ENCODE peak calls at places on chromosome 19, in eight cellular contexts. One of them, this sample, is unnamed.

GRCh38 chr19:4455742-4456565 is 1.6 kb downstream of the UBXN6 start:
- DNase-seq in fibroblast of lung: peak
- DNase-seq in iPS DF 19.7: no peak
- DNase-seq in NCI-H510A treated with DMSO at 0.1 percent for 48 hours: peak
- DNase-seq in stimulated activated CD8-positive, alpha-beta memory T cell treated with anti-CD3 and anti-CD28 coated beads, Interleukin-2, amount 100 ng/mL, for 48 hours: no peak
- DNase-seq in stimulated activated CD4-positive, alpha-beta T cell treated with anti-CD3 and anti-CD28 coated beads, Interleukin-2, amount 100 ng/mL, for 48 hours: no peak
- DNase-seq in HEK293T: no peak
- DNase-seq in pancreas: no peak
- DNase-seq in this sample: no peak

GRCh38 chr19:28700176-28700575 is 512.8 kb downstream of the UQCRFS1 start:
- DNase-seq in fibroblast of lung: no peak
- DNase-seq in iPS DF 19.7: no peak
- DNase-seq in NCI-H510A treated with DMSO at 0.1 percent for 48 hours: no peak
- DNase-seq in stimulated activated CD8-positive, alpha-beta memory T cell treated with anti-CD3 and anti-CD28 coated beads, Interleukin-2, amount 100 ng/mL, for 48 hours: no peak
- DNase-seq in stimulated activated CD4-positive, alpha-beta T cell treated with anti-CD3 and anti-CD28 coated beads, Interleukin-2, amount 100 ng/mL, for 48 hours: no peak
- DNase-seq in HEK293T: no peak
- DNase-seq in pancreas: no peak
- DNase-seq in this sample: no peak

GRCh38 chr19:1437609-1438008 is 587 bp upstream of the RPS15 start:
- DNase-seq in fibroblast of lung: no peak
- DNase-seq in iPS DF 19.7: no peak
- DNase-seq in NCI-H510A treated with DMSO at 0.1 percent for 48 hours: no peak
- DNase-seq in stimulated activated CD8-positive, alpha-beta memory T cell treated with anti-CD3 and anti-CD28 coated beads, Interleukin-2, amount 100 ng/mL, for 48 hours: no peak
- DNase-seq in stimulated activated CD4-positive, alpha-beta T cell treated with anti-CD3 and anti-CD28 coated beads, Interleukin-2, amount 100 ng/mL, for 48 hours: no peak
- DNase-seq in HEK293T: no peak
- DNase-seq in pancreas: no peak
- DNase-seq in this sample: no peak

GRCh38 chr19:45051929-45052579 is 13.2 kb downstream of the CLASRP start:
- DNase-seq in fibroblast of lung: no peak
- DNase-seq in iPS DF 19.7: no peak
- DNase-seq in NCI-H510A treated with DMSO at 0.1 percent for 48 hours: no peak
- DNase-seq in stimulated activated CD8-positive, alpha-beta memory T cell treated with anti-CD3 and anti-CD28 coated beads, Interleukin-2, amount 100 ng/mL, for 48 hours: no peak
- DNase-seq in stimulated activated CD4-positive, alpha-beta T cell treated with anti-CD3 and anti-CD28 coated beads, Interleukin-2, amount 100 ng/mL, for 48 hours: no peak
- DNase-seq in HEK293T: no peak
- DNase-seq in pancreas: no peak
- DNase-seq in this sample: no peak

GRCh38 chr19:5749505-5749904 is 29.1 kb downstream of the CATSPERD start:
- DNase-seq in fibroblast of lung: no peak
- DNase-seq in iPS DF 19.7: no peak
- DNase-seq in NCI-H510A treated with DMSO at 0.1 percent for 48 hours: no peak
- DNase-seq in stimulated activated CD8-positive, alpha-beta memory T cell treated with anti-CD3 and anti-CD28 coated beads, Interleukin-2, amount 100 ng/mL, for 48 hours: no peak
- DNase-seq in stimulated activated CD4-positive, alpha-beta T cell treated with anti-CD3 and anti-CD28 coated beads, Interleukin-2, amount 100 ng/mL, for 48 hours: no peak
- DNase-seq in HEK293T: no peak
- DNase-seq in pancreas: no peak
- DNase-seq in this sample: no peak

GRCh38 chr19:18662972-18663732 is 20.3 kb upstream of the CRTC1 start:
- DNase-seq in fibroblast of lung: no peak
- DNase-seq in iPS DF 19.7: no peak
- DNase-seq in NCI-H510A treated with DMSO at 0.1 percent for 48 hours: no peak
- DNase-seq in stimulated activated CD8-positive, alpha-beta memory T cell treated with anti-CD3 and anti-CD28 coated beads, Interleukin-2, amount 100 ng/mL, for 48 hours: no peak
- DNase-seq in stimulated activated CD4-positive, alpha-beta T cell treated with anti-CD3 and anti-CD28 coated beads, Interleukin-2, amount 100 ng/mL, for 48 hours: no peak
- DNase-seq in HEK293T: no peak
- DNase-seq in pancreas: no peak
- DNase-seq in this sample: no peak

GRCh38 chr19:11024259-11024658 is 63.4 kb downstream of the SMARCA4 start:
- DNase-seq in fibroblast of lung: no peak
- DNase-seq in iPS DF 19.7: no peak
- DNase-seq in NCI-H510A treated with DMSO at 0.1 percent for 48 hours: no peak
- DNase-seq in stimulated activated CD8-positive, alpha-beta memory T cell treated with anti-CD3 and anti-CD28 coated beads, Interleukin-2, amount 100 ng/mL, for 48 hours: no peak
- DNase-seq in stimulated activated CD4-positive, alpha-beta T cell treated with anti-CD3 and anti-CD28 coated beads, Interleukin-2, amount 100 ng/mL, for 48 hours: no peak
- DNase-seq in HEK293T: no peak
- DNase-seq in pancreas: no peak
- DNase-seq in this sample: no peak

GRCh38 chr19:41541990-41542584 is 33.9 kb upstream of the CEACAM21 start:
- DNase-seq in fibroblast of lung: peak
- DNase-seq in iPS DF 19.7: no peak
- DNase-seq in NCI-H510A treated with DMSO at 0.1 percent for 48 hours: peak
- DNase-seq in stimulated activated CD8-positive, alpha-beta memory T cell treated with anti-CD3 and anti-CD28 coated beads, Interleukin-2, amount 100 ng/mL, for 48 hours: peak
- DNase-seq in stimulated activated CD4-positive, alpha-beta T cell treated with anti-CD3 and anti-CD28 coated beads, Interleukin-2, amount 100 ng/mL, for 48 hours: peak
- DNase-seq in HEK293T: peak
- DNase-seq in pancreas: peak
- DNase-seq in this sample: peak

GRCh38 chr19:5615756-5616327 is 6.7 kb downstream of the SAFB2 start:
- DNase-seq in fibroblast of lung: no peak
- DNase-seq in iPS DF 19.7: no peak
- DNase-seq in NCI-H510A treated with DMSO at 0.1 percent for 48 hours: no peak
- DNase-seq in stimulated activated CD8-positive, alpha-beta memory T cell treated with anti-CD3 and anti-CD28 coated beads, Interleukin-2, amount 100 ng/mL, for 48 hours: no peak
- DNase-seq in stimulated activated CD4-positive, alpha-beta T cell treated with anti-CD3 and anti-CD28 coated beads, Interleukin-2, amount 100 ng/mL, for 48 hours: no peak
- DNase-seq in HEK293T: no peak
- DNase-seq in pancreas: no peak
- DNase-seq in this sample: no peak

GRCh38 chr19:37988758-37989635 is 82.0 kb downstream of the SIPA1L3 start:
- DNase-seq in fibroblast of lung: no peak
- DNase-seq in iPS DF 19.7: no peak
- DNase-seq in NCI-H510A treated with DMSO at 0.1 percent for 48 hours: no peak
- DNase-seq in stimulated activated CD8-positive, alpha-beta memory T cell treated with anti-CD3 and anti-CD28 coated beads, Interleukin-2, amount 100 ng/mL, for 48 hours: no peak
- DNase-seq in stimulated activated CD4-positive, alpha-beta T cell treated with anti-CD3 and anti-CD28 coated beads, Interleukin-2, amount 100 ng/mL, for 48 hours: no peak
- DNase-seq in HEK293T: no peak
- DNase-seq in pancreas: no peak
- DNase-seq in this sample: no peak

GRCh38 chr19:35040826-35041547 is 534 bp upstream of the HPN start:
- DNase-seq in fibroblast of lung: peak
- DNase-seq in iPS DF 19.7: no peak
- DNase-seq in NCI-H510A treated with DMSO at 0.1 percent for 48 hours: no peak
- DNase-seq in stimulated activated CD8-positive, alpha-beta memory T cell treated with anti-CD3 and anti-CD28 coated beads, Interleukin-2, amount 100 ng/mL, for 48 hours: no peak
- DNase-seq in stimulated activated CD4-positive, alpha-beta T cell treated with anti-CD3 and anti-CD28 coated beads, Interleukin-2, amount 100 ng/mL, for 48 hours: peak
- DNase-seq in HEK293T: no peak
- DNase-seq in pancreas: peak
- DNase-seq in this sample: no peak

GRCh38 chr19:45863840-45864628 is at the start of gene FOXA3:
- DNase-seq in fibroblast of lung: peak
- DNase-seq in iPS DF 19.7: no peak
- DNase-seq in NCI-H510A treated with DMSO at 0.1 percent for 48 hours: peak
- DNase-seq in stimulated activated CD8-positive, alpha-beta memory T cell treated with anti-CD3 and anti-CD28 coated beads, Interleukin-2, amount 100 ng/mL, for 48 hours: peak
- DNase-seq in stimulated activated CD4-positive, alpha-beta T cell treated with anti-CD3 and anti-CD28 coated beads, Interleukin-2, amount 100 ng/mL, for 48 hours: peak
- DNase-seq in HEK293T: peak
- DNase-seq in pancreas: peak
- DNase-seq in this sample: no peak

GRCh38 chr19:49067554-49067953 is 2.9 kb upstream of the NTF4 start:
- DNase-seq in fibroblast of lung: no peak
- DNase-seq in iPS DF 19.7: no peak
- DNase-seq in NCI-H510A treated with DMSO at 0.1 percent for 48 hours: no peak
- DNase-seq in stimulated activated CD8-positive, alpha-beta memory T cell treated with anti-CD3 and anti-CD28 coated beads, Interleukin-2, amount 100 ng/mL, for 48 hours: no peak
- DNase-seq in stimulated activated CD4-positive, alpha-beta T cell treated with anti-CD3 and anti-CD28 coated beads, Interleukin-2, amount 100 ng/mL, for 48 hours: no peak
- DNase-seq in HEK293T: no peak
- DNase-seq in pancreas: no peak
- DNase-seq in this sample: no peak

GRCh38 chr19:43362179-43362578 is 8.7 kb downstream of the CD177 start:
- DNase-seq in fibroblast of lung: no peak
- DNase-seq in iPS DF 19.7: no peak
- DNase-seq in NCI-H510A treated with DMSO at 0.1 percent for 48 hours: no peak
- DNase-seq in stimulated activated CD8-positive, alpha-beta memory T cell treated with anti-CD3 and anti-CD28 coated beads, Interleukin-2, amount 100 ng/mL, for 48 hours: no peak
- DNase-seq in stimulated activated CD4-positive, alpha-beta T cell treated with anti-CD3 and anti-CD28 coated beads, Interleukin-2, amount 100 ng/mL, for 48 hours: no peak
- DNase-seq in HEK293T: no peak
- DNase-seq in pancreas: no peak
- DNase-seq in this sample: no peak

GRCh38 chr19:27654266-27654990 is 1558.5 kb downstream of the UQCRFS1 start:
- DNase-seq in fibroblast of lung: no peak
- DNase-seq in iPS DF 19.7: no peak
- DNase-seq in NCI-H510A treated with DMSO at 0.1 percent for 48 hours: no peak
- DNase-seq in stimulated activated CD8-positive, alpha-beta memory T cell treated with anti-CD3 and anti-CD28 coated beads, Interleukin-2, amount 100 ng/mL, for 48 hours: no peak
- DNase-seq in stimulated activated CD4-positive, alpha-beta T cell treated with anti-CD3 and anti-CD28 coated beads, Interleukin-2, amount 100 ng/mL, for 48 hours: no peak
- DNase-seq in HEK293T: no peak
- DNase-seq in pancreas: no peak
- DNase-seq in this sample: no peak

GRCh38 chr19:47021536-47022139 is 2.0 kb downstream of the NPAS1 start:
- DNase-seq in fibroblast of lung: no peak
- DNase-seq in iPS DF 19.7: no peak
- DNase-seq in NCI-H510A treated with DMSO at 0.1 percent for 48 hours: no peak
- DNase-seq in stimulated activated CD8-positive, alpha-beta memory T cell treated with anti-CD3 and anti-CD28 coated beads, Interleukin-2, amount 100 ng/mL, for 48 hours: no peak
- DNase-seq in stimulated activated CD4-positive, alpha-beta T cell treated with anti-CD3 and anti-CD28 coated beads, Interleukin-2, amount 100 ng/mL, for 48 hours: no peak
- DNase-seq in HEK293T: no peak
- DNase-seq in pancreas: peak
- DNase-seq in this sample: no peak

GRCh38 chr19:33279430-33280350 is 22.6 kb downstream of the CEBPA start:
- DNase-seq in fibroblast of lung: no peak
- DNase-seq in iPS DF 19.7: no peak
- DNase-seq in NCI-H510A treated with DMSO at 0.1 percent for 48 hours: no peak
- DNase-seq in stimulated activated CD8-positive, alpha-beta memory T cell treated with anti-CD3 and anti-CD28 coated beads, Interleukin-2, amount 100 ng/mL, for 48 hours: no peak
- DNase-seq in stimulated activated CD4-positive, alpha-beta T cell treated with anti-CD3 and anti-CD28 coated beads, Interleukin-2, amount 100 ng/mL, for 48 hours: no peak
- DNase-seq in HEK293T: no peak
- DNase-seq in pancreas: no peak
- DNase-seq in this sample: no peak

GRCh38 chr19:2639999-2640398 is 62.5 kb downstream of the GNG7 start:
- DNase-seq in fibroblast of lung: no peak
- DNase-seq in iPS DF 19.7: no peak
- DNase-seq in NCI-H510A treated with DMSO at 0.1 percent for 48 hours: no peak
- DNase-seq in stimulated activated CD8-positive, alpha-beta memory T cell treated with anti-CD3 and anti-CD28 coated beads, Interleukin-2, amount 100 ng/mL, for 48 hours: no peak
- DNase-seq in stimulated activated CD4-positive, alpha-beta T cell treated with anti-CD3 and anti-CD28 coated beads, Interleukin-2, amount 100 ng/mL, for 48 hours: no peak
- DNase-seq in HEK293T: no peak
- DNase-seq in pancreas: no peak
- DNase-seq in this sample: no peak

GRCh38 chr19:43229315-43229714 is 23.9 kb upstream of the PSG4 start:
- DNase-seq in fibroblast of lung: no peak
- DNase-seq in iPS DF 19.7: no peak
- DNase-seq in NCI-H510A treated with DMSO at 0.1 percent for 48 hours: no peak
- DNase-seq in stimulated activated CD8-positive, alpha-beta memory T cell treated with anti-CD3 and anti-CD28 coated beads, Interleukin-2, amount 100 ng/mL, for 48 hours: no peak
- DNase-seq in stimulated activated CD4-positive, alpha-beta T cell treated with anti-CD3 and anti-CD28 coated beads, Interleukin-2, amount 100 ng/mL, for 48 hours: no peak
- DNase-seq in HEK293T: peak
- DNase-seq in pancreas: no peak
- DNase-seq in this sample: no peak

GRCh38 chr19:41377977-41378707 is 1.8 kb downstream of the TMEM91 start:
- DNase-seq in fibroblast of lung: no peak
- DNase-seq in iPS DF 19.7: peak
- DNase-seq in NCI-H510A treated with DMSO at 0.1 percent for 48 hours: no peak
- DNase-seq in stimulated activated CD8-positive, alpha-beta memory T cell treated with anti-CD3 and anti-CD28 coated beads, Interleukin-2, amount 100 ng/mL, for 48 hours: no peak
- DNase-seq in stimulated activated CD4-positive, alpha-beta T cell treated with anti-CD3 and anti-CD28 coated beads, Interleukin-2, amount 100 ng/mL, for 48 hours: no peak
- DNase-seq in HEK293T: no peak
- DNase-seq in pancreas: no peak
- DNase-seq in this sample: no peak

GRCh38 chr19:15249912-15250634 is 17.8 kb upstream of the EPHX3 start:
- DNase-seq in fibroblast of lung: peak
- DNase-seq in iPS DF 19.7: no peak
- DNase-seq in NCI-H510A treated with DMSO at 0.1 percent for 48 hours: no peak
- DNase-seq in stimulated activated CD8-positive, alpha-beta memory T cell treated with anti-CD3 and anti-CD28 coated beads, Interleukin-2, amount 100 ng/mL, for 48 hours: no peak
- DNase-seq in stimulated activated CD4-positive, alpha-beta T cell treated with anti-CD3 and anti-CD28 coated beads, Interleukin-2, amount 100 ng/mL, for 48 hours: no peak
- DNase-seq in HEK293T: no peak
- DNase-seq in pancreas: no peak
- DNase-seq in this sample: no peak

GRCh38 chr19:52336976-52337375 is 933 bp downstream of the ZNF610 start:
- DNase-seq in fibroblast of lung: peak
- DNase-seq in iPS DF 19.7: no peak
- DNase-seq in NCI-H510A treated with DMSO at 0.1 percent for 48 hours: no peak
- DNase-seq in stimulated activated CD8-positive, alpha-beta memory T cell treated with anti-CD3 and anti-CD28 coated beads, Interleukin-2, amount 100 ng/mL, for 48 hours: no peak
- DNase-seq in stimulated activated CD4-positive, alpha-beta T cell treated with anti-CD3 and anti-CD28 coated beads, Interleukin-2, amount 100 ng/mL, for 48 hours: no peak
- DNase-seq in HEK293T: no peak
- DNase-seq in pancreas: no peak
- DNase-seq in this sample: no peak

GRCh38 chr19:5130371-5131030 is 161.6 kb downstream of the KDM4B start:
- DNase-seq in fibroblast of lung: no peak
- DNase-seq in iPS DF 19.7: no peak
- DNase-seq in NCI-H510A treated with DMSO at 0.1 percent for 48 hours: no peak
- DNase-seq in stimulated activated CD8-positive, alpha-beta memory T cell treated with anti-CD3 and anti-CD28 coated beads, Interleukin-2, amount 100 ng/mL, for 48 hours: no peak
- DNase-seq in stimulated activated CD4-positive, alpha-beta T cell treated with anti-CD3 and anti-CD28 coated beads, Interleukin-2, amount 100 ng/mL, for 48 hours: peak
- DNase-seq in HEK293T: no peak
- DNase-seq in pancreas: no peak
- DNase-seq in this sample: no peak

GRCh38 chr19:13169769-13170168 is 19.6 kb downstream of the IER2 start:
- DNase-seq in fibroblast of lung: peak
- DNase-seq in iPS DF 19.7: no peak
- DNase-seq in NCI-H510A treated with DMSO at 0.1 percent for 48 hours: no peak
- DNase-seq in stimulated activated CD8-positive, alpha-beta memory T cell treated with anti-CD3 and anti-CD28 coated beads, Interleukin-2, amount 100 ng/mL, for 48 hours: no peak
- DNase-seq in stimulated activated CD4-positive, alpha-beta T cell treated with anti-CD3 and anti-CD28 coated beads, Interleukin-2, amount 100 ng/mL, for 48 hours: no peak
- DNase-seq in HEK293T: peak
- DNase-seq in pancreas: no peak
- DNase-seq in this sample: no peak

GRCh38 chr19:47110521-47111080 is 3.0 kb downstream of the ZC3H4 start:
- DNase-seq in fibroblast of lung: no peak
- DNase-seq in iPS DF 19.7: no peak
- DNase-seq in NCI-H510A treated with DMSO at 0.1 percent for 48 hours: peak
- DNase-seq in stimulated activated CD8-positive, alpha-beta memory T cell treated with anti-CD3 and anti-CD28 coated beads, Interleukin-2, amount 100 ng/mL, for 48 hours: no peak
- DNase-seq in stimulated activated CD4-positive, alpha-beta T cell treated with anti-CD3 and anti-CD28 coated beads, Interleukin-2, amount 100 ng/mL, for 48 hours: no peak
- DNase-seq in HEK293T: peak
- DNase-seq in pancreas: no peak
- DNase-seq in this sample: no peak

GRCh38 chr19:2609389-2610116 is 92.9 kb downstream of the GNG7 start:
- DNase-seq in fibroblast of lung: no peak
- DNase-seq in iPS DF 19.7: no peak
- DNase-seq in NCI-H510A treated with DMSO at 0.1 percent for 48 hours: no peak
- DNase-seq in stimulated activated CD8-positive, alpha-beta memory T cell treated with anti-CD3 and anti-CD28 coated beads, Interleukin-2, amount 100 ng/mL, for 48 hours: no peak
- DNase-seq in stimulated activated CD4-positive, alpha-beta T cell treated with anti-CD3 and anti-CD28 coated beads, Interleukin-2, amount 100 ng/mL, for 48 hours: no peak
- DNase-seq in HEK293T: no peak
- DNase-seq in pancreas: peak
- DNase-seq in this sample: no peak

GRCh38 chr19:28313633-28314032 is 899.3 kb downstream of the UQCRFS1 start:
- DNase-seq in fibroblast of lung: peak
- DNase-seq in iPS DF 19.7: no peak
- DNase-seq in NCI-H510A treated with DMSO at 0.1 percent for 48 hours: no peak
- DNase-seq in stimulated activated CD8-positive, alpha-beta memory T cell treated with anti-CD3 and anti-CD28 coated beads, Interleukin-2, amount 100 ng/mL, for 48 hours: no peak
- DNase-seq in stimulated activated CD4-positive, alpha-beta T cell treated with anti-CD3 and anti-CD28 coated beads, Interleukin-2, amount 100 ng/mL, for 48 hours: no peak
- DNase-seq in HEK293T: no peak
- DNase-seq in pancreas: no peak
- DNase-seq in this sample: no peak

GRCh38 chr19:4800591-4801081 is 9.1 kb downstream of the FEM1A start:
- DNase-seq in fibroblast of lung: no peak
- DNase-seq in iPS DF 19.7: no peak
- DNase-seq in NCI-H510A treated with DMSO at 0.1 percent for 48 hours: no peak
- DNase-seq in stimulated activated CD8-positive, alpha-beta memory T cell treated with anti-CD3 and anti-CD28 coated beads, Interleukin-2, amount 100 ng/mL, for 48 hours: no peak
- DNase-seq in stimulated activated CD4-positive, alpha-beta T cell treated with anti-CD3 and anti-CD28 coated beads, Interleukin-2, amount 100 ng/mL, for 48 hours: no peak
- DNase-seq in HEK293T: no peak
- DNase-seq in pancreas: peak
- DNase-seq in this sample: no peak

GRCh38 chr19:30073152-30074000 is 131.3 kb downstream of the URI1 start:
- DNase-seq in fibroblast of lung: no peak
- DNase-seq in iPS DF 19.7: no peak
- DNase-seq in NCI-H510A treated with DMSO at 0.1 percent for 48 hours: no peak
- DNase-seq in stimulated activated CD8-positive, alpha-beta memory T cell treated with anti-CD3 and anti-CD28 coated beads, Interleukin-2, amount 100 ng/mL, for 48 hours: no peak
- DNase-seq in stimulated activated CD4-positive, alpha-beta T cell treated with anti-CD3 and anti-CD28 coated beads, Interleukin-2, amount 100 ng/mL, for 48 hours: no peak
- DNase-seq in HEK293T: no peak
- DNase-seq in pancreas: peak
- DNase-seq in this sample: no peak

GRCh38 chr19:14383556-14383897 is 2.3 kb downstream of the ADGRE5 start:
- DNase-seq in fibroblast of lung: peak
- DNase-seq in iPS DF 19.7: no peak
- DNase-seq in NCI-H510A treated with DMSO at 0.1 percent for 48 hours: no peak
- DNase-seq in stimulated activated CD8-positive, alpha-beta memory T cell treated with anti-CD3 and anti-CD28 coated beads, Interleukin-2, amount 100 ng/mL, for 48 hours: no peak
- DNase-seq in stimulated activated CD4-positive, alpha-beta T cell treated with anti-CD3 and anti-CD28 coated beads, Interleukin-2, amount 100 ng/mL, for 48 hours: no peak
- DNase-seq in HEK293T: no peak
- DNase-seq in pancreas: no peak
- DNase-seq in this sample: peak

GRCh38 chr19:28341810-28342350 is 871.1 kb downstream of the UQCRFS1 start:
- DNase-seq in fibroblast of lung: no peak
- DNase-seq in iPS DF 19.7: no peak
- DNase-seq in NCI-H510A treated with DMSO at 0.1 percent for 48 hours: no peak
- DNase-seq in stimulated activated CD8-positive, alpha-beta memory T cell treated with anti-CD3 and anti-CD28 coated beads, Interleukin-2, amount 100 ng/mL, for 48 hours: no peak
- DNase-seq in stimulated activated CD4-positive, alpha-beta T cell treated with anti-CD3 and anti-CD28 coated beads, Interleukin-2, amount 100 ng/mL, for 48 hours: no peak
- DNase-seq in HEK293T: no peak
- DNase-seq in pancreas: no peak
- DNase-seq in this sample: no peak

GRCh38 chr19:37055330-37055729 is 22.9 kb upstream of the ZNF420 start:
- DNase-seq in fibroblast of lung: no peak
- DNase-seq in iPS DF 19.7: no peak
- DNase-seq in NCI-H510A treated with DMSO at 0.1 percent for 48 hours: no peak
- DNase-seq in stimulated activated CD8-positive, alpha-beta memory T cell treated with anti-CD3 and anti-CD28 coated beads, Interleukin-2, amount 100 ng/mL, for 48 hours: no peak
- DNase-seq in stimulated activated CD4-positive, alpha-beta T cell treated with anti-CD3 and anti-CD28 coated beads, Interleukin-2, amount 100 ng/mL, for 48 hours: no peak
- DNase-seq in HEK293T: no peak
- DNase-seq in pancreas: no peak
- DNase-seq in this sample: no peak

GRCh38 chr19:39705578-39706188 is 1.4 kb downstream of the LGALS14 start:
- DNase-seq in fibroblast of lung: no peak
- DNase-seq in iPS DF 19.7: no peak
- DNase-seq in NCI-H510A treated with DMSO at 0.1 percent for 48 hours: no peak
- DNase-seq in stimulated activated CD8-positive, alpha-beta memory T cell treated with anti-CD3 and anti-CD28 coated beads, Interleukin-2, amount 100 ng/mL, for 48 hours: peak
- DNase-seq in stimulated activated CD4-positive, alpha-beta T cell treated with anti-CD3 and anti-CD28 coated beads, Interleukin-2, amount 100 ng/mL, for 48 hours: no peak
- DNase-seq in HEK293T: no peak
- DNase-seq in pancreas: no peak
- DNase-seq in this sample: no peak

GRCh38 chr19:18633321-18633720 is 3.5 kb upstream of the KLHL26 start:
- DNase-seq in fibroblast of lung: no peak
- DNase-seq in iPS DF 19.7: no peak
- DNase-seq in NCI-H510A treated with DMSO at 0.1 percent for 48 hours: peak
- DNase-seq in stimulated activated CD8-positive, alpha-beta memory T cell treated with anti-CD3 and anti-CD28 coated beads, Interleukin-2, amount 100 ng/mL, for 48 hours: no peak
- DNase-seq in stimulated activated CD4-positive, alpha-beta T cell treated with anti-CD3 and anti-CD28 coated beads, Interleukin-2, amount 100 ng/mL, for 48 hours: no peak
- DNase-seq in HEK293T: no peak
- DNase-seq in pancreas: no peak
- DNase-seq in this sample: no peak

This sample was measured in NCI-H1694.